ENCODE peak calls at places on chromosomes 6 and 20, in seven cellular contexts. One of them, this sample, is unnamed.

GRCh38 chr6:14108571-14109410 is 8.8 kb upstream of the CD83 start:
- DNase-seq in AG04449: no peak
- DNase-seq in tibial nerve: no peak
- DNase-seq in AG04450: no peak
- DNase-seq in fibroblast of lung: no peak
- DNase-seq in AG10803: no peak
- DNase-seq in BJ: no peak
- DNase-seq in this sample: no peak

GRCh38 chr20:10047427-10047826 is 12.6 kb downstream of the ANKEF1 start:
- DNase-seq in AG04449: no peak
- DNase-seq in tibial nerve: no peak
- DNase-seq in AG04450: no peak
- DNase-seq in fibroblast of lung: peak; percentile 22
- DNase-seq in AG10803: no peak
- DNase-seq in BJ: no peak
- DNase-seq in this sample: no peak

GRCh38 chr6:654136-654535 is 2.8 kb downstream of the HUS1B start:
- DNase-seq in AG04449: no peak
- DNase-seq in tibial nerve: no peak
- DNase-seq in AG04450: no peak
- DNase-seq in fibroblast of lung: no peak
- DNase-seq in AG10803: no peak
- DNase-seq in BJ: no peak
- DNase-seq in this sample: no peak

GRCh38 chr6:5771759-5772158 is 235.0 kb downstream of the NRN1 start:
- DNase-seq in AG04449: no peak
- DNase-seq in tibial nerve: no peak
- DNase-seq in AG04450: no peak
- DNase-seq in fibroblast of lung: no peak
- DNase-seq in AG10803: no peak
- DNase-seq in BJ: no peak
- DNase-seq in this sample: no peak

GRCh38 chr20:5039255-5039657 is 37.9 kb upstream of the SLC23A2 start:
- DNase-seq in AG04449: no peak
- DNase-seq in tibial nerve: no peak
- DNase-seq in AG04450: no peak
- DNase-seq in fibroblast of lung: no peak
- DNase-seq in AG10803: no peak
- DNase-seq in BJ: no peak
- DNase-seq in this sample: no peak

GRCh38 chr6:52231411-52232127 is 12.7 kb downstream of the IL17F start:
- DNase-seq in AG04449: no peak
- DNase-seq in tibial nerve: no peak
- DNase-seq in AG04450: no peak
- DNase-seq in fibroblast of lung: no peak
- DNase-seq in AG10803: no peak
- DNase-seq in BJ: no peak
- DNase-seq in this sample: no peak

GRCh38 chr6:42402184-42402583 is 49.5 kb downstream of the TRERF1 start:
- DNase-seq in AG04449: no peak
- DNase-seq in tibial nerve: no peak
- DNase-seq in AG04450: no peak
- DNase-seq in fibroblast of lung: peak; percentile 65
- DNase-seq in AG10803: peak; percentile 29
- DNase-seq in BJ: no peak
- DNase-seq in this sample: no peak

GRCh38 chr20:2626853-2627541 is 25.4 kb upstream of the NOP56 start:
- DNase-seq in AG04449: peak; percentile 14
- DNase-seq in tibial nerve: no peak
- DNase-seq in AG04450: no peak
- DNase-seq in fibroblast of lung: peak; percentile 54
- DNase-seq in AG10803: peak; percentile 75
- DNase-seq in BJ: peak; percentile 31
- DNase-seq in this sample: peak; percentile 33

GRCh38 chr20:50277460-50278376 is 87.1 kb downstream of the CEBPB start:
- DNase-seq in AG04449: no peak
- DNase-seq in tibial nerve: no peak
- DNase-seq in AG04450: no peak
- DNase-seq in fibroblast of lung: no peak
- DNase-seq in AG10803: no peak
- DNase-seq in BJ: no peak
- DNase-seq in this sample: no peak

GRCh38 chr6:158039178-158039557 is 57.5 kb downstream of the SYNJ2 start:
- DNase-seq in AG04449: no peak
- DNase-seq in tibial nerve: no peak
- DNase-seq in AG04450: no peak
- DNase-seq in fibroblast of lung: no peak
- DNase-seq in AG10803: no peak
- DNase-seq in BJ: no peak
- DNase-seq in this sample: no peak

GRCh38 chr6:6694368-6694780 is 105.9 kb downstream of the LY86 start:
- DNase-seq in AG04449: no peak
- DNase-seq in tibial nerve: no peak
- DNase-seq in AG04450: no peak
- DNase-seq in fibroblast of lung: no peak
- DNase-seq in AG10803: no peak
- DNase-seq in BJ: no peak
- DNase-seq in this sample: no peak

GRCh38 chr6:44129841-44130322 is 2.5 kb downstream of the TMEM63B start:
- DNase-seq in AG04449: no peak
- DNase-seq in tibial nerve: no peak
- DNase-seq in AG04450: no peak
- DNase-seq in fibroblast of lung: no peak
- DNase-seq in AG10803: no peak
- DNase-seq in BJ: no peak
- DNase-seq in this sample: no peak

GRCh38 chr6:5695260-5696245 is 311.2 kb downstream of the NRN1 start:
- DNase-seq in AG04449: peak; percentile 84
- DNase-seq in tibial nerve: no peak
- DNase-seq in AG04450: no peak
- DNase-seq in fibroblast of lung: peak; percentile 59
- DNase-seq in AG10803: peak; percentile 94
- DNase-seq in BJ: peak; percentile 89
- DNase-seq in this sample: peak; percentile 87

GRCh38 chr20:43972692-43973091 is 58.0 kb downstream of the TOX2 start:
- DNase-seq in AG04449: no peak
- DNase-seq in tibial nerve: no peak
- DNase-seq in AG04450: no peak
- DNase-seq in fibroblast of lung: no peak
- DNase-seq in AG10803: no peak
- DNase-seq in BJ: no peak
- DNase-seq in this sample: no peak

GRCh38 chr6:79630883-79631799 is at the start of gene SH3BGRL2:
- DNase-seq in AG04449: no peak
- DNase-seq in tibial nerve: peak; percentile 30
- DNase-seq in AG04450: peak; percentile 24
- DNase-seq in fibroblast of lung: peak; percentile 64
- DNase-seq in AG10803: peak; percentile 21
- DNase-seq in BJ: no peak
- DNase-seq in this sample: no peak

GRCh38 chr6:85404497-85405174 is 45.2 kb upstream of the NT5E start:
- DNase-seq in AG04449: peak; percentile 90
- DNase-seq in tibial nerve: no peak
- DNase-seq in AG04450: peak; percentile 79
- DNase-seq in fibroblast of lung: peak; percentile 92
- DNase-seq in AG10803: peak; percentile 93
- DNase-seq in BJ: peak; percentile 74
- DNase-seq in this sample: peak; percentile 92

GRCh38 chr6:37889015-37889885 is 69.7 kb downstream of the ZFAND3 start:
- DNase-seq in AG04449: no peak
- DNase-seq in tibial nerve: no peak
- DNase-seq in AG04450: no peak
- DNase-seq in fibroblast of lung: no peak
- DNase-seq in AG10803: peak; percentile 20
- DNase-seq in BJ: no peak
- DNase-seq in this sample: no peak

GRCh38 chr20:17960927-17961599 is 7.5 kb downstream of the SNX5 start:
- DNase-seq in AG04449: no peak
- DNase-seq in tibial nerve: no peak
- DNase-seq in AG04450: peak; percentile 75
- DNase-seq in fibroblast of lung: peak; percentile 89
- DNase-seq in AG10803: peak; percentile 78
- DNase-seq in BJ: no peak
- DNase-seq in this sample: no peak
- H3K4me3 ChIP-seq in AG04449: no peak overlapping the region
- H3K4me3 ChIP-seq in tibial nerve: no peak overlapping the region
- H3K4me3 ChIP-seq in AG04450: peak overlapping the region; percentile 15
- H3K4me3 ChIP-seq in fibroblast of lung: no peak overlapping the region
- H3K4me3 ChIP-seq in AG10803: peak overlapping the region; percentile 36
- H3K4me3 ChIP-seq in BJ: no peak overlapping the region
- H3K4me3 ChIP-seq in this sample: no peak overlapping the region

GRCh38 chr6:27492776-27493175 is 19.9 kb upstream of the ZNF184 start:
- DNase-seq in AG04449: no peak
- DNase-seq in tibial nerve: no peak
- DNase-seq in AG04450: no peak
- DNase-seq in fibroblast of lung: no peak
- DNase-seq in AG10803: no peak
- DNase-seq in BJ: no peak
- DNase-seq in this sample: no peak

GRCh38 chr6:27500177-27500576 is 27.3 kb upstream of the ZNF184 start:
- DNase-seq in AG04449: no peak
- DNase-seq in tibial nerve: no peak
- DNase-seq in AG04450: no peak
- DNase-seq in fibroblast of lung: no peak
- DNase-seq in AG10803: no peak
- DNase-seq in BJ: no peak
- DNase-seq in this sample: no peak

GRCh38 chr6:27494987-27495385 is 22.1 kb upstream of the ZNF184 start:
- DNase-seq in AG04449: no peak
- DNase-seq in tibial nerve: no peak
- DNase-seq in AG04450: no peak
- DNase-seq in fibroblast of lung: no peak
- DNase-seq in AG10803: no peak
- DNase-seq in BJ: no peak
- DNase-seq in this sample: no peak

GRCh38 chr6:27494103-27494502 is 21.2 kb upstream of the ZNF184 start:
- DNase-seq in AG04449: no peak
- DNase-seq in tibial nerve: no peak
- DNase-seq in AG04450: no peak
- DNase-seq in fibroblast of lung: no peak
- DNase-seq in AG10803: no peak
- DNase-seq in BJ: no peak
- DNase-seq in this sample: no peak

GRCh38 chr6:27495386-27496135 is 22.7 kb upstream of the ZNF184 start:
- DNase-seq in AG04449: peak; percentile 74
- DNase-seq in tibial nerve: peak; percentile 33
- DNase-seq in AG04450: no peak
- DNase-seq in fibroblast of lung: peak; percentile 85
- DNase-seq in AG10803: peak; percentile 86
- DNase-seq in BJ: no peak
- DNase-seq in this sample: peak; percentile 70
- TF ChIP-seq CTCF in AG04449: peak; percentile 1
- TF ChIP-seq CTCF in tibial nerve: no peak
- TF ChIP-seq CTCF in AG04450: peak; percentile 9
- TF ChIP-seq CTCF in fibroblast of lung: peak; percentile 13
- TF ChIP-seq CTCF in AG10803: peak; percentile 35
- TF ChIP-seq CTCF in BJ: no peak
- TF ChIP-seq CTCF in this sample: peak; percentile 13

DNA sequence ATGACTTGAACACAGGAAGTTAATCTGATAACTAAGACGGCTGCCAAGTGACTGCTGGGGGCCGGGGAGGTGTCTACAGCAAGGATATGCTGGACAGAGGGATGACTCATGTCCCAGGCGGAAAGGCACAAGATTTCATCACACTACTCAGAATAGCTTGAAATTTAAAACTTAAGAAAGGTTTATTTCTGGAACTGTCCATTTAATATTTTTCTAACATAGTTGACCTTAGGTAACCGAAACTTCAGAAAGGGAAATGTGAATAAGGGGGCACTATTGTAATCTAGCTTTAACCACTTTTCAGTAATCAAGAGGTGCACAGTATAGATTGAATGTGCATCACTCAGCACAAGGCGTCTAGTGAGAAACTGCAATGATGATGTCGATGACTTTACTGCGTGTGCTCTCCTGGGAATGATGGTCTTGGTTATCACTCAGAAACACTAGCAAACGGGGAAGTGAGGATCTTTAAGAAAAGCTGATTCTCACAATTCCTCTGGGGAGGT is 171.5 kb downstream of the QKI start:
- DNase-seq in AG04449: peak; percentile 57
- DNase-seq in tibial nerve: peak; percentile 50
- DNase-seq in AG04450: peak; percentile 55
- DNase-seq in fibroblast of lung: peak; percentile 92
- DNase-seq in AG10803: peak; percentile 83
- DNase-seq in BJ: peak; percentile 51
- DNase-seq in this sample: peak; percentile 67
- H3K4me3 ChIP-seq in AG04449: no peak overlapping the region
- H3K4me3 ChIP-seq in tibial nerve: no peak overlapping the region
- H3K4me3 ChIP-seq in AG04450: no peak overlapping the region
- H3K4me3 ChIP-seq in fibroblast of lung: no peak overlapping the region
- H3K4me3 ChIP-seq in AG10803: no peak overlapping the region
- H3K4me3 ChIP-seq in BJ: no peak overlapping the region
- H3K4me3 ChIP-seq in this sample: no peak overlapping the region

DNA sequence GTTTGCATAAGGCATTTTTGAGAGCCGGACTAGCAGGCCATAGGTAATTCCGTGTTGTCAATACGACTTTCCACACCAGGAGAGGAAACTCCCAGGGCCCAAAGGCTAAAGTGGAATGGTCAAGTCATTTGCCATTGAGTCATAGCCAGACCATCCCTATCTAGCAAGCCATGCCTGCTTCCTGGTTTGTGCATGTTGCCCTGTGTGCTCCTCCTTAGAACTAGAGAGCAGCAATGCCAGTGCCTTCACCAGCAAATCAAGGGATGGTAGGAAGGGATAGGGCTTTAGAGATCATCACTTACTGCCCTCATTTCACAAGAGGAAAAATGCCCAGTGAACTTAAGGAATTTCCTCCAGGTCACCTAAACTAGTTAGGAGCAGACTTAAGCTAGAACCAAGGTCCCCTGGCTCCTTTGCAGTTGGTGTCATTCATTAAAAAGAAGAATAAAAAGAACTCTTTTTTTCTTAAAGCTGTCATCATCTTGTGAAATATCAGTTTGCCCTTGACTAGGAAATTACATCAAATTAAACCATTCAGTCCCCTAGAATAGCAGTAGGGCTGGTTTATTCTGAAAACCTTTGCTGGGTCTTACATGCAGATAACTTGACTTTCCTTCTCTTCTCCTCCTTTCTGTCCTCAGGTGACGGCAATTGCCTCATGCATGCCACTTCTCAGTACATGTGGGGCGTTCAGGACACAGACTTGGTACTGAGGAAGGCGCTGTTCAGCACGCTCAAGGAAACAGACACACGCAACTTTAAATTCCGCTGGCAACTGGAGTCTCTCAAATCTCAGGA is 7.3 kb downstream of the TNFAIP3 start:
- DNase-seq in AG04449: no peak
- DNase-seq in tibial nerve: no peak
- DNase-seq in AG04450: no peak
- DNase-seq in fibroblast of lung: no peak
- DNase-seq in AG10803: no peak
- DNase-seq in BJ: no peak
- DNase-seq in this sample: no peak
- TF ChIP-seq CTCF in AG04449: no peak
- TF ChIP-seq CTCF in tibial nerve: no peak
- TF ChIP-seq CTCF in AG04450: no peak
- TF ChIP-seq CTCF in fibroblast of lung: no peak
- TF ChIP-seq CTCF in AG10803: no peak
- TF ChIP-seq CTCF in BJ: no peak
- TF ChIP-seq CTCF in this sample: no peak

This sample was measured in AG09309.